ENCODE peak calls at places on chromosomes 7 and 10, in seven cellular contexts. H is K562, N is SK-N-SH, W is GM12878, D is HepG2, E is H1, F is GM12892. C is an unnamed sample.

GRCh38 chr10:133123746-133124356 is 36.1 kb downstream of the ADGRA1 start:
- DNase-seq in H (no peak), N (no peak), W (no peak), D (no peak), E (no peak), F (no peak), C (no peak)

GRCh38 chr10:4265964-4266363 is 481.0 kb upstream of the KLF6 start:
- DNase-seq in H (no peak), N (no peak), W (no peak), D (no peak), E (no peak), F (no peak), C (no peak)

GRCh38 chr7:139560678-139561077 is 37.2 kb downstream of the CLEC2L start:
- DNase-seq in H (peak), N (peak), W (no peak), D (no peak), E (no peak), F (no peak), C (no peak)

GRCh38 chr10:33776419-33776818 is 442.0 kb upstream of the NRP1 start:
- DNase-seq in H (no peak), N (no peak), W (peak), D (no peak), E (no peak), F (no peak), C (no peak)

GRCh38 chr7:102064361-102065025 is 222.2 kb upstream of the SH2B2 start:
- DNase-seq in H (peak), N (peak), W (no peak), D (no peak), E (no peak), F (no peak), C (no peak)

GRCh38 chr7:101537205-101537604 is 91.9 kb downstream of the MYL10 start:
- DNase-seq in H (no peak), N (peak), W (no peak), D (peak), E (no peak), F (no peak), C (no peak)

GRCh38 chr7:137953692-137954470 is 48.0 kb downstream of the CREB3L2 start:
- DNase-seq in H (no peak), N (no peak), W (no peak), D (no peak), E (no peak), F (no peak), C (no peak)

GRCh38 chr10:128964100-128964403 is 503.0 kb upstream of the MGMT start:
- DNase-seq in H (no peak), N (no peak), W (no peak), D (no peak), E (no peak), F (no peak), C (no peak)

GRCh38 chr10:106565546-106565945 is 599.0 kb downstream of the SORCS1 start:
- DNase-seq in H (no peak), N (no peak), W (no peak), D (no peak), E (no peak), F (no peak), C (no peak)

GRCh38 chr10:14532473-14533251 is 201.9 kb upstream of the FRMD4A start:
- DNase-seq in H (no peak), N (no peak), W (no peak), D (peak), E (no peak), F (no peak), C (no peak)

GRCh38 chr10:12748186-12748585 is 253.3 kb downstream of the CCDC3 start:
- DNase-seq in H (no peak), N (no peak), W (no peak), D (no peak), E (no peak), F (no peak), C (no peak)

GRCh38 chr7:28573751-28574295 is 161.5 kb downstream of the CREB5 start:
- DNase-seq in H (no peak), N (peak), W (no peak), D (no peak), E (no peak), F (no peak), C (no peak)

GRCh38 chr7:27994639-27995038 is 186.0 kb downstream of the JAZF1 start:
- DNase-seq in H (no peak), N (peak), W (no peak), D (no peak), E (no peak), F (no peak), C (no peak)

GRCh38 chr7:76063525-76063924 is 15.6 kb downstream of the MDH2 start:
- DNase-seq in H (peak), N (peak), W (no peak), D (no peak), E (no peak), F (no peak), C (no peak)

GRCh38 chr7:151126500-151127137 is 40.3 kb downstream of the AGAP3 start:
- DNase-seq in H (no peak), N (no peak), W (no peak), D (no peak), E (no peak), F (no peak), C (no peak)

GRCh38 chr10:77416327-77417135 is 221.1 kb downstream of the KCNMA1 start:
- DNase-seq in H (no peak), N (no peak), W (no peak), D (no peak), E (no peak), F (no peak), C (no peak)

GRCh38 chr7:29563590-29564454 is at the start of gene PRR15:
- DNase-seq in H (no peak), N (peak), W (no peak), D (peak), E (peak), F (no peak), C (peak)

GRCh38 chr10:78634389-78634815 is 434.4 kb upstream of the ZMIZ1 start:
- DNase-seq in H (no peak), N (peak), W (no peak), D (no peak), E (peak), F (no peak), C (no peak)

GRCh38 chr7:147400221-147400689 is 1190.3 kb upstream of the C7orf33 start:
- DNase-seq in H (no peak), N (no peak), W (no peak), D (no peak), E (no peak), F (no peak), C (no peak)
- TF ChIP-seq TAF1 in H (no peak), N (no peak), W (no peak), D (no peak), E (no peak), F (no peak), C (no peak)

GRCh38 chr10:69090687-69091450 is 3.0 kb downstream of the SRGN start:
- DNase-seq in H (peak), N (no peak), W (no peak), D (no peak), E (no peak), F (no peak), C (no peak)
- TF ChIP-seq TAF1 in H (no peak), N (no peak), W (no peak), D (no peak), E (no peak), F (no peak), C (no peak)

GRCh38 chr10:47451998-47452494 is 31.9 kb downstream of the ANXA8 start:
- DNase-seq in H (no peak), N (no peak), W (no peak), D (no peak), E (no peak), F (no peak), C (no peak)

GRCh38 chr10:47452495-47453434 is 31.1 kb downstream of the ANXA8 start:
- DNase-seq in H (no peak), N (peak), W (no peak), D (no peak), E (no peak), F (no peak), C (no peak)

GRCh38 chr10:47449979-47450378 is 33.9 kb downstream of the ANXA8 start:
- DNase-seq in H (no peak), N (no peak), W (no peak), D (no peak), E (no peak), F (no peak), C (no peak)

GRCh38 chr10:47450442-47450841 is 33.5 kb downstream of the ANXA8 start:
- DNase-seq in H (no peak), N (no peak), W (no peak), D (no peak), E (no peak), F (no peak), C (no peak)

DNA sequence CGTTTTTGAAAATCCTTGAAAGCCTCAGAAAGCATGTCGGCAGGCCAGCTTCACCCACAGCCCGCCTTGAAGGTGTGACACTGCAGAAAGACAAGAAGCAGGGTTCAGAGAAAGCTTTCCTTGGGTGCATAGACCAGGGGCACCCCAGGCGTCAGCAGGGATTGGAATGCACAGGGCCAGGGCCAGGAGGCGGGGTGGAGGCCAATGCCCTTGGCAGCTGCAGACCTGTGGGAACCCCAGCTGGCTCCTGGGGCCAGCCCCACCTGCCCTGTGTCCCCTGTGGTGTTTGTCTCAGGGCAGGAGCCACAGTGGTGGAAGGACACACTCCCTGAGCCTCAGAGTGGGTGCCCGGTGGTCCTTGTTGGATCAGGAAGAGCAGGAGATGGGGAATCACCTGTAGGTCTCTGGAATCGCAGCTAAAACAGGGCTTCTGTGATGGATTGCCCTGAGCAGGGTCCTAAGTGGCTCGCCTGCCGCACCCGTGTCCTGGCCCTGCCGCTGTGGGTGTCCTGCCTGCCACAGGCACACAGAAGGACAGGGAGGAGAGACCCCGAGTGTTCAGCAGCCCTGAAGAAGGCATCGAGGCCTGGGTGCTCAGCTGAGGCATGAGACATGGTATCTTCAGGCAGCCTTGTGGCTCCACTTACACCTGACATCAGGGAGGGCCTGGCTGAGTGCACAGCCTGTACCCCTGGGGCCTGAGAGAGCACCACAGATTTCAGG is 32.5 kb downstream of the ANXA8 start:
- DNase-seq in H (no peak), N (no peak), W (no peak), D (no peak), E (no peak), F (no peak), C (no peak)
- TF ChIP-seq TAF1 in H (no peak), N (no peak), W (no peak), D (no peak), E (no peak), F (no peak), C (no peak)

DNA sequence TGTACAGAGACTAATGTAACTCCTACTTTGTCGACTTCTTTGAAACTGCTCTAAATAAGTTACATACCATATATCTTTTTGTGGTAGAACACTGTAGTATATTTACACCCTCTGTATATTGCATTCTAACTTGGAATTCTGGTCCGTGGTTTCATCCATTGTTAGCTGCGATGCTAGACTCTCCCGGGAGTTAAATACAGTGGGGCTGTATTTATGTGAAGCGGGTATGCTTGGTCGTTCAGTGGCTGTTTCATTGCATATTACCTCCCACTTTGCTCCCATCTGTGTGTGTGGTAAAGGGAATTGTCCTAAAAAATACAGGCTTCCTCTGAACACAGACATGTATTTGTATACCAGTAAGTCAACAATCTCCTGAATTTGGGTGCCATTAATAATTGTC is 231.1 kb downstream of the SLC25A13 start:
- DNase-seq in H (no peak), N (no peak), W (no peak), D (no peak), E (no peak), F (no peak), C (no peak)
- TF ChIP-seq TAF1 in H (no peak), N (no peak), W (no peak), D (no peak), E (no peak), F (no peak), C (no peak)

DNA sequence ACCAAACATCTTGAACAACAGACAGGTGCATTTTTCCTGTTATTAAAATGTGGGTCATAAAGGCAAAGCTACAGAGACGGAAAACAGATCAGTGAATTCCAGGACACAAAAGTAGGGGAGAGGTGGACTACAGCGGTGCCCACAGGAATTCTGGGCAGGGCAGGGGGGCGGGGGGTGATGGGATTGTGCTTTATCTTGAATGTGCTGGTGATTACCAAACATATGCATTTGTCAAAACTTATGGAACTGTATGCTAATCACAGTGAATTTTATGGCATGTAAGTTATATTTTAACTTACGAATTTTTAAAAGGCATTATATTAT is 519.4 kb downstream of the CNTNAP2 start:
- DNase-seq in H (no peak), N (no peak), W (no peak), D (no peak), E (no peak), F (no peak), C (no peak)
- TF ChIP-seq TAF1 in H (no peak), N (no peak), W (no peak), D (no peak), E (no peak), F (no peak), C (no peak)

DNA sequence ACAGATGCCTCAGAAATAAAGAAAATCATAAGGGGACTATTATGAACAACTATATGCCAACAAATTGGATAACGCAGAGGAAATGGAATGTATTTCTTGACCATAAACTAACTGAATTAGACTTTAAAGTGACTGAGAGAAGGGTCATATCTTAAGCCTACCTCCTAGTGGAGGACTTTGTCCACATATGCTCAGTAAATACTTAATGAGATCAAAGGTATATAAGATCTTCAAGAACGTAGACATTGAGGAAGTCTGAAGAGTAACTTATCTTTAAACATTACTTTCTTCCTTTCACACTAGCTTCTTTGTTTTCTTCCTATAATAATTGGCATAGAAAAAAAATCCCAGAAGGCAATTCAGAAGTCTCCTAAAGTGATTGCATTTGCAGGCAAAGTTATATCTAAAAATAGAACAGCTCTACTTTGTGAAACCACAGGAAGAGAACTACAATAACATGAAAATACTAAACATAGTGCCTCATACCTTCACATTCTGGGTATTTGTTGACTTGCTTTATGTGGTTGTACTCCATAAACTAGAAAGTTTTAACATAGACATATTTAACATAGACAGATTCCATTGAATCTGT is 150.5 kb downstream of the PPP1R3A start:
- DNase-seq in H (no peak), N (no peak), W (no peak), D (no peak), E (no peak), F (no peak), C (no peak)
- TF ChIP-seq TAF1 in H (no peak), N (no peak), W (no peak), D (no peak), E (no peak), F (no peak), C (no peak)

GRCh38 chr7:64999165-65000004 is 7.1 kb downstream of the ERV3-1 start:
- DNase-seq in H (peak), N (no peak), W (peak), D (peak), E (no peak), F (no peak), C (no peak)
- TF ChIP-seq TAF1 in H (peak), N (no peak), W (no peak), D (no peak), E (no peak), F (no peak), C (no peak)

GRCh38 chr7:22445140-22445722 is 54.8 kb downstream of the STEAP1B start:
- DNase-seq in H (no peak), N (no peak), W (no peak), D (no peak), E (no peak), F (no peak), C (no peak)
- TF ChIP-seq TAF1 in H (no peak), N (no peak), W (peak), D (no peak), E (no peak), F (no peak), C (no peak)